ENCODE peak calls at places on chromosomes 11 and 22, in nine cellular contexts. Z is NCI-H146; X is NCI-H748 treated with DMSO at 0.1 percent for 48 hours; V is hepatocyte; L is HT1080; U is activated effector memory CD4-positive, alpha-beta T cell treated with Interleukin-2 at 50 U/mL for 16 hours; H is NCI-H2081; M is ecto neural progenitor cell; D is NCI-H2029 treated with DMSO at 0.1 percent for 48 hours. Q is an unnamed sample.

GRCh38 chr11:94880216-94880615 is 93.1 kb downstream of the CWC15 start:
- DNase-seq in D (peak; percentile 55), M (no peak), Z (no peak), V (no peak), H (no peak), X (no peak), L (peak; percentile 88), U (no peak), Q (no peak)

GRCh38 chr11:7196396-7197146 is 55.1 kb upstream of the SYT9 start:
- DNase-seq in D (no peak), Z (peak; percentile 15), U (no peak), X (no peak), V (no peak), H (peak; percentile 31), M (no peak), L (no peak), Q (no peak)

GRCh38 chr11:33110083-33110482 is 51.2 kb downstream of the CSTF3 start:
- DNase-seq in D (no peak), H (no peak), X (no peak), U (no peak), M (no peak), Z (no peak), V (no peak), L (no peak), Q (no peak)

GRCh38 chr11:9250139-9250582 is 15.0 kb downstream of the DENND5A start:
- DNase-seq in L (no peak), Z (no peak), H (no peak), D (no peak), V (no peak), X (no peak), U (no peak), M (no peak), Q (no peak)

GRCh38 chr11:46105902-46106301 is 15.4 kb downstream of the PHF21A start:
- DNase-seq in X (no peak), Z (no peak), M (no peak), H (no peak), U (no peak), V (no peak), L (no peak), D (no peak), Q (no peak)

GRCh38 chr11:94020777-94021615 is at the start of gene HEPHL1:
- DNase-seq in Z (no peak), M (no peak), L (peak; percentile 71), U (no peak), H (no peak), V (no peak), D (no peak), X (no peak), Q (no peak)

GRCh38 chr11:19953909-19954308 is 206.4 kb downstream of the DBX1 start:
- DNase-seq in Z (peak; percentile 68), L (peak; percentile 85), D (peak; percentile 82), M (no peak), H (peak; percentile 49), V (peak; percentile 71), U (no peak), X (peak; percentile 34), Q (no peak)

GRCh38 chr11:14698771-14699170 is 55.2 kb downstream of the PDE3B start:
- DNase-seq in Z (no peak), D (no peak), X (no peak), M (no peak), H (no peak), U (no peak), V (no peak), L (no peak), Q (no peak)

GRCh38 chr11:123157995-123158394 is 37.1 kb downstream of the CLMP start:
- DNase-seq in V (no peak), U (no peak), H (no peak), L (no peak), M (no peak), X (no peak), D (no peak), Z (no peak), Q (no peak)

GRCh38 chr11:12496181-12497025 is 119.0 kb downstream of the PARVA start:
- DNase-seq in D (no peak), V (no peak), M (peak; percentile 44), H (no peak), U (no peak), X (no peak), Z (no peak), L (no peak), Q (no peak)

GRCh38 chr22:30308518-30309230 is 18.1 kb downstream of the TBC1D10A start:
- DNase-seq in V (no peak), L (no peak), D (no peak), Z (no peak), H (no peak), X (no peak), M (no peak), U (no peak), Q (peak; percentile 44)

GRCh38 chr22:19879996-19880785 is 25.5 kb upstream of the GNB1L start:
- DNase-seq in U (no peak), H (no peak), X (no peak), V (no peak), D (no peak), Z (no peak), L (peak; percentile 23), M (no peak), Q (no peak)

GRCh38 chr11:29124436-29124835 is 892.4 kb downstream of the KCNA4 start:
- DNase-seq in U (no peak), Z (no peak), X (no peak), L (no peak), M (no peak), H (no peak), D (no peak), V (no peak), Q (no peak)

GRCh38 chr22:47121791-47122190 is 359.3 kb downstream of the TBC1D22A start:
- DNase-seq in V (no peak), L (no peak), Z (no peak), D (no peak), U (no peak), X (no peak), H (no peak), M (no peak), Q (no peak)

GRCh38 chr22:38881464-38881871 is 9.5 kb upstream of the CBX6 start:
- DNase-seq in D (no peak), L (no peak), H (no peak), X (no peak), U (no peak), V (no peak), Z (no peak), M (no peak), Q (no peak)